ENCODE peak calls at places on chromosomes 16 and 17, in nine cellular contexts. H is AG09309; D is CD4-positive, CD25-positive, alpha-beta regulatory T cell; C is naive thymus-derived CD4-positive, alpha-beta T cell; L is psoas muscle; X is Jurkat, Clone E6-1; K is suprapubic skin; U is heart right ventricle; S is fibroblast of lung. E is an unnamed sample.

GRCh38 chr16:69613283-69614154 is 47.8 kb downstream of the NFAT5 start:
- DNase-seq in H (peak), D (peak), C (no peak), L (no peak), X (no peak), K (no peak), U (no peak), S (peak), E (no peak)

GRCh38 chr17:44219636-44220210 is at the start of gene UBTF:
- DNase-seq in H (no peak), D (peak), C (peak), L (peak), X (peak), K (no peak), U (peak), S (peak), E (peak)

GRCh38 chr16:87550510-87550961 is 51.8 kb upstream of the JPH3 start:
- DNase-seq in H (no peak), D (peak), C (peak), L (peak), X (no peak), K (no peak), U (no peak), S (no peak), E (no peak)

GRCh38 chr17:8153957-8154607 is 1.9 kb upstream of the PER1 start:
- DNase-seq in H (peak), D (peak), C (peak), L (peak), X (no peak), K (peak), U (peak), S (peak), E (peak)

GRCh38 chr17:69525920-69526841 is 111.7 kb downstream of the MAP2K6 start:
- DNase-seq in H (no peak), D (peak), C (no peak), L (peak), X (peak), K (no peak), U (peak), S (peak), E (peak)

GRCh38 chr17:76139801-76140660 is 1.0 kb downstream of the FOXJ1 start:
- DNase-seq in H (no peak), D (peak), C (no peak), L (no peak), X (no peak), K (no peak), U (no peak), S (no peak), E (no peak)

GRCh38 chr17:63431618-63431938 is 14.5 kb downstream of the CYB561 start:
- DNase-seq in H (no peak), D (no peak), C (no peak), L (no peak), X (no peak), K (no peak), U (no peak), S (no peak), E (no peak)

GRCh38 chr16:77009453-77009852 is 181.5 kb upstream of the MON1B start:
- DNase-seq in H (no peak), D (no peak), C (no peak), L (no peak), X (peak), K (no peak), U (no peak), S (no peak), E (no peak)

GRCh38 chr16:49350265-49351103 is 23.1 kb upstream of the C16orf78 start:
- DNase-seq in H (no peak), D (peak), C (peak), L (peak), X (peak), K (peak), U (peak), S (peak), E (no peak)

GRCh38 chr17:69213059-69213813 is 15.4 kb downstream of the ABCA10 start:
- DNase-seq in H (no peak), D (no peak), C (no peak), L (no peak), X (no peak), K (no peak), U (no peak), S (no peak), E (no peak)

GRCh38 chr17:51487947-51488346 is 227.6 kb downstream of the UTP18 start:
- DNase-seq in H (no peak), D (peak), C (no peak), L (no peak), X (peak), K (no peak), U (no peak), S (no peak), E (no peak)

DNA sequence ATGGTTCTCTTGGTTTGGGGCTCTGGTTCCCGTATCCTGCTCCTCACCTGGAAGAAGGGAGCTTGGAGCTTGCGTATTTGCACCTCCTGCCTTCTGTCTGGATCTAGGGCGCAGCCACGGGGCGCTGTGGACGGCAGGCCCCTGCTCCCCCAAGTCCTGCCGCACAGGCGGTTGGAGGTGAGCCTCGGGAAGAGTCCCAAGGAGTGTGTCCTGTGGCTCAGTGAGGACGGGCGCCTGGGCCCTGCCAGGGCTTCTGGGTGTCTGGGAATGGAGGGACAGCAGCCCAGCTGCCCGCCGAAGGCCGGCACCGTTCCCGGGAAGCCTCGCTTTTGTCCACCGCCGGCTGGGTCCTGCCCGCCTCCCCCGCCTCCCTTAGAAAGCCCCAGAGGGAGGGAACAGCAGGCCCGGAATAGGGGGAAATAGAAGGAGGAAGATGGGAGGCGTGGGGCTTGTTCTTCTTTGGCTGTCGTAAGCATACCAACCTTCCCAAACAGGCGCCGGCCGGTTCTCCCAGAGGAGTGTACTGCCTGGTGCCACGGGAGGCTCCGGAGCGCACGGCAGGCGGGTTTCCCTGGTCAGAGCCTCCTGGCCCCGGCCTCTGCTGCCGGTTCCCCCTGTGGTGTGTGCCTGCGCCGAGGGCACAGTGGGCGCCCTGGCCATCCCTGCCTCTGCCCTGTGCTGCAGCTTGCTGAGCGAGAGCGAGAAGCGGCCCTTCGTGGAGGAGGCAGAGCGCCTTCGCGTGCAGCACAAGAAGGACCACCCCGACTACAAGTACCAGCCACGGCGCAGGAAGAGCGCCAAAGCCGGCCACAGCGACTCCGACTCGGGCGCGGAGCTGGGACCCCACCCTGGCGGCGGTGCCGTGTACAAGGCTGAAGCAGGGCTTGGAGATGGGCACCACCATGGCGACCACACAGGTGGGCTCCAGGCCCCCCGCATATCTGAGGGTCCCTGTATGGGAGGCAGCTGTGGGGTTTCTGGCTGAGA is 1.8 kb downstream of the SOX8 start:
- DNase-seq in H (no peak), D (no peak), C (no peak), L (no peak), X (no peak), K (no peak), U (no peak), S (no peak), E (no peak)
- H3K4me3 ChIP-seq in H (no peak), D (no peak), C (no peak), L (peak), X (no peak), K (peak), U (no peak), S (no peak), E (no peak)

DNA sequence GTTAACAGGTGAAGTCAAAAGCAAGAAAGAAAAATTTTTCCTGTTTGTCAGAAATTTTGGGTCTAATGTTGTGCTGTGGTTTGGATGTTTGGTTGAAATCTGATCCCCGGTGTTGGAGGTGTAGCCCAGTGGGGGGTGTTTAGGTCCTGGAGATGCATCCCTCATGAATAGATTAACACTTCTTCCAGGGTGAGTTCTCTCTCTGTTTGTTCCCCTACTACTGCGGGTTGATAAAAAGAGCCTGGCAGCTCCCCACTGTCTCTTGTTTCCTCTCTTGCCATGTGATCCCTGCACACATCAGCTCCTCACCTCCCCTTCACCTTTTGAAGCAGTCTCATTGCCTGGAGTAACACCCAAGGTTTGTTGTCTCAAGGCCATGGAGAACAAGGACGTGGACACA is 14.6 kb upstream of the CDH8 start:
- DNase-seq in H (no peak), D (no peak), C (no peak), L (no peak), X (no peak), K (no peak), U (no peak), S (no peak), E (no peak)
- H3K4me3 ChIP-seq in H (no peak), D (no peak), C (no peak), L (no peak), X (no peak), K (no peak), U (no peak), S (no peak), E (no peak)

GRCh38 chr16:4288148-4288921 is 15.5 kb upstream of the TFAP4 start:
- DNase-seq in H (no peak), D (peak), C (peak), L (peak), X (peak), K (peak), U (peak), S (peak), E (peak)
- H3K4me3 ChIP-seq in H (no peak), D (no peak), C (no peak), L (peak), X (no peak), K (no peak), U (no peak), S (no peak), E (no peak)

GRCh38 chr17:82831041-82831817 is 8.6 kb downstream of the ZNF750 start:
- DNase-seq in H (no peak), D (no peak), C (no peak), L (no peak), X (no peak), K (no peak), U (no peak), S (no peak), E (no peak)

GRCh38 chr17:82826956-82827355 is 12.9 kb downstream of the ZNF750 start:
- DNase-seq in H (no peak), D (no peak), C (no peak), L (no peak), X (no peak), K (no peak), U (no peak), S (no peak), E (no peak)

GRCh38 chr17:82826211-82826610 is 13.6 kb downstream of the ZNF750 start:
- DNase-seq in H (no peak), D (no peak), C (no peak), L (no peak), X (no peak), K (no peak), U (no peak), S (no peak), E (no peak)

GRCh38 chr17:82830249-82830661 is 9.6 kb downstream of the ZNF750 start:
- DNase-seq in H (no peak), D (no peak), C (no peak), L (peak), X (no peak), K (no peak), U (peak), S (peak), E (no peak)

DNA sequence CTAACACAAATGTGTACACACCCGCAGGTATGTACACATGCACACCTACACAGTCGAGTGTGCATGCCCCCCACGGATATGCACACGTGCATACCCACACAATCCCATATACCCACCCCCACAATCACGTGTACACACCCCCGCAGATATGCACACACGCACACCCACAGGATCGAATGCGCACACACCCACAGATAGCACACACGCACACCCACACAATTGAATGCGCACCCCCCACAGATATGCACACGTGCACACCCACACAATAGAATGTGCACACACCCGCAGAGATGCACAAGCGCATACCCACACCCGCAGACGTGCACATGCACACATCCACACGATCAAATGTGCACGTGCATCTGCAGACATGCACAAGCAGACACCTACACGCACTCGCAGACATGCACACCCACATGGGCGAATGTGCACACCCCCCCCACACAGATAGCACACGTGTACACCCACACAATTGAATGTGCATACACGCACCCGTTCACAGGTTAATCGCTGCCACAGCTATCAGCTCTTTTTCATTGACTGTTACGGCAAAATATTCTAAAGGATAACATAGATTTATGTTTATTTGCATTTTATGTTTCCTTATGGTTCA is 10.8 kb downstream of the ZNF750 start:
- DNase-seq in H (no peak), D (no peak), C (no peak), L (no peak), X (no peak), K (no peak), U (no peak), S (no peak), E (no peak)
- H3K4me3 ChIP-seq in H (no peak), D (no peak), C (no peak), L (no peak), X (no peak), K (no peak), U (no peak), S (no peak), E (no peak)

GRCh38 chr16:89426736-89427525 is 63.4 kb downstream of the ANKRD11 start:
- DNase-seq in H (no peak), D (no peak), C (no peak), L (no peak), X (no peak), K (no peak), U (no peak), S (no peak), E (no peak)

GRCh38 chr16:89422527-89422904 is 67.8 kb downstream of the ANKRD11 start:
- DNase-seq in H (no peak), D (peak), C (no peak), L (no peak), X (no peak), K (no peak), U (peak), S (no peak), E (peak)

GRCh38 chr16:89425523-89425922 is 64.8 kb downstream of the ANKRD11 start:
- DNase-seq in H (no peak), D (no peak), C (no peak), L (no peak), X (no peak), K (no peak), U (no peak), S (no peak), E (no peak)

GRCh38 chr16:89422905-89423630 is 67.3 kb downstream of the ANKRD11 start:
- DNase-seq in H (no peak), D (no peak), C (peak), L (no peak), X (peak), K (no peak), U (no peak), S (peak), E (no peak)

GRCh38 chr16:89423709-89424260 is 66.6 kb downstream of the ANKRD11 start:
- DNase-seq in H (no peak), D (no peak), C (no peak), L (no peak), X (no peak), K (no peak), U (no peak), S (peak), E (no peak)
- H3K4me3 ChIP-seq in H (no peak), D (peak), C (no peak), L (no peak), X (no peak), K (no peak), U (no peak), S (no peak), E (no peak)

DNA sequence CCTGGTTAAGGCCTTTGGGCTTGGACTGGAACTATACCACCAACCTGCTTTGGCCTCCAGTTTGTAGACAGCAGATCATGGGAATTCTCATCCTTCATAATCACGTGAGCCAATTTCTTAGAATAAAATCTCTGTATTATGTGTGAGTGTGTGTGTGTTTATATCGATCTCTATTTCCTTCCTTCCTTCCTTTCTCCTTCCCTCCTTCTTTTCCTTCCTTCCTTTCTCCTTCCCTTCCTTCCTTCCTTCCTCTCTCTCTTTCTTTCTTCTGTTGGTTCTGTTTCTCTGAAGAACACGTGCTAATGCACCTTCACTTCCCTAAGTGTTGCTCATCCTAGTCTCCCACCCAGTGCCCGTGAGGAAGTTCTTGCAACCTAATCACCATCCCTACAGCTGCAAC is 35.5 kb upstream of the PHB1 start:
- DNase-seq in H (no peak), D (no peak), C (no peak), L (no peak), X (no peak), K (no peak), U (no peak), S (no peak), E (no peak)
- H3K4me3 ChIP-seq in H (no peak), D (no peak), C (no peak), L (no peak), X (no peak), K (no peak), U (no peak), S (no peak), E (no peak)

GRCh38 chr16:73166972-73167550 is 119.1 kb upstream of the ZFHX3 start:
- DNase-seq in H (no peak), D (no peak), C (no peak), L (no peak), X (no peak), K (no peak), U (no peak), S (peak), E (no peak)
- H3K4me3 ChIP-seq in H (no peak), D (peak), C (no peak), L (no peak), X (no peak), K (no peak), U (no peak), S (peak), E (peak)